ENCODE peak calls at places on chromosomes 7 and 10, in eight cellular contexts. F, B, Q, Z, S, I, J and U are unnamed samples.

GRCh38 chr7:26398436-26399308 is 107.0 kb downstream of the SNX10 start:
- DNase-seq in Q (peak), S (peak), F (peak), B (peak), I (peak), Z (peak), J (peak), U (peak)

GRCh38 chr10:129199826-129200225 is 267.2 kb upstream of the MGMT start:
- DNase-seq in Z (no peak), B (no peak), I (no peak), F (no peak), J (no peak), Q (no peak), S (no peak), U (no peak)

GRCh38 chr7:137642467-137642866 is 204.3 kb downstream of the DGKI start:
- DNase-seq in J (no peak), Z (no peak), I (no peak), S (no peak), B (peak), Q (peak), F (no peak), U (no peak)

GRCh38 chr7:122306320-122307227 is 2.0 kb upstream of the FEZF1 start:
- DNase-seq in F (peak), B (no peak), Z (no peak), S (no peak), J (no peak), I (no peak), Q (no peak), U (no peak)

GRCh38 chr7:142407939-142408573 is 150.2 kb upstream of the PRSS58 start:
- DNase-seq in B (peak), F (no peak), S (no peak), Q (no peak), Z (no peak), J (no peak), I (no peak), U (no peak)

GRCh38 chr10:129483427-129484010 is 16.5 kb downstream of the MGMT start:
- DNase-seq in Q (no peak), J (no peak), B (peak), S (no peak), Z (no peak), F (no peak), I (peak), U (no peak)

GRCh38 chr7:143882020-143882610 is 19.9 kb downstream of the TCAF1 start:
- DNase-seq in F (peak), Q (no peak), I (no peak), Z (peak), B (peak), S (peak), J (peak), U (peak)

GRCh38 chr10:35127289-35127891 is 744 bp downstream of the CREM start:
- DNase-seq in I (peak), F (peak), B (peak), Z (peak), J (peak), Q (peak), S (peak), U (peak)

GRCh38 chr7:1696671-1697498 is 26.8 kb downstream of the ELFN1 start:
- DNase-seq in J (no peak), S (no peak), I (no peak), F (peak), Q (no peak), B (no peak), Z (no peak), U (no peak)

GRCh38 chr10:124690971-124691370 is 53.2 kb downstream of the FAM53B start:
- DNase-seq in S (no peak), J (no peak), Q (no peak), Z (no peak), F (no peak), B (no peak), I (no peak), U (no peak)

GRCh38 chr7:94701555-94701973 is 45.6 kb upstream of the SGCE start:
- DNase-seq in S (no peak), Q (peak), F (no peak), J (no peak), Z (no peak), B (peak), I (no peak), U (no peak)

GRCh38 chr10:75417522-75417927 is 13.9 kb upstream of the LRMDA start:
- DNase-seq in Z (no peak), J (no peak), I (no peak), Q (peak), F (peak), B (no peak), S (no peak), U (no peak)

GRCh38 chr10:58807631-58808024 is 295.0 kb downstream of the BICC1 start:
- DNase-seq in F (no peak), S (peak), J (no peak), Q (peak), I (no peak), Z (no peak), B (peak), U (no peak)

GRCh38 chr7:146090023-146090645 is 26.5 kb upstream of the CNTNAP2 start:
- DNase-seq in I (peak), J (no peak), Q (peak), F (no peak), Z (peak), B (peak), S (no peak), U (peak)

GRCh38 chr10:72756674-72757385 is 64.9 kb downstream of the MCU start:
- DNase-seq in B (no peak), Q (no peak), S (no peak), Z (no peak), F (peak), J (no peak), I (no peak), U (no peak)

GRCh38 chr10:107899075-107899474 is 734.6 kb upstream of the SORCS1 start:
- DNase-seq in S (no peak), Z (no peak), F (no peak), B (no peak), J (no peak), Q (peak), I (no peak), U (no peak)

GRCh38 chr10:29377333-29377961 is 88.6 kb downstream of the LYZL1 start:
- DNase-seq in J (no peak), S (no peak), B (peak), F (no peak), Q (peak), Z (no peak), I (peak), U (peak)

GRCh38 chr10:113616244-113617074 is 47.4 kb downstream of the NRAP start:
- DNase-seq in J (no peak), I (peak), S (no peak), F (no peak), B (no peak), Q (peak), Z (peak), U (no peak)
- TF ChIP-seq CTCF in J (no peak), I (peak), S (no peak), F (peak), B (peak), Q (peak), Z (peak), U (peak)

GRCh38 chr10:78211476-78212110 is 177.9 kb downstream of the RPS24 start:
- DNase-seq in S (no peak), B (peak), I (peak), Q (peak), Z (peak), F (peak), J (no peak), U (no peak)
- TF ChIP-seq CTCF in S (peak), B (peak), I (peak), Q (peak), Z (peak), F (no peak), J (peak), U (peak)

GRCh38 chr7:39184387-39184786 is 206.7 kb downstream of the POU6F2 start:
- DNase-seq in B (no peak), I (no peak), Q (peak), F (no peak), J (no peak), S (no peak), Z (no peak), U (no peak)
- TF ChIP-seq CTCF in B (no peak), I (no peak), Q (no peak), F (no peak), J (no peak), S (no peak), Z (no peak), U (no peak)

GRCh38 chr7:79502151-79502550 is 48.7 kb upstream of the MAGI2 start:
- DNase-seq in S (no peak), B (no peak), Q (peak), Z (no peak), F (no peak), I (no peak), J (no peak), U (no peak)
- TF ChIP-seq CTCF in S (no peak), B (no peak), Q (peak), Z (peak), F (no peak), I (peak), J (no peak), U (no peak)

GRCh38 chr10:70540789-70541360 is 61.7 kb downstream of the PRF1 start:
- DNase-seq in F (no peak), I (peak), J (no peak), Z (no peak), S (no peak), B (no peak), Q (no peak), U (no peak)

GRCh38 chr10:70544431-70545340 is 57.9 kb downstream of the PRF1 start:
- DNase-seq in I (peak), J (no peak), F (no peak), Z (no peak), Q (no peak), B (no peak), S (no peak), U (no peak)

GRCh38 chr10:70543911-70544310 is 58.6 kb downstream of the PRF1 start:
- DNase-seq in I (peak), S (no peak), B (no peak), Q (no peak), F (no peak), Z (no peak), J (no peak), U (no peak)

GRCh38 chr10:70541738-70542564 is 60.6 kb downstream of the PRF1 start:
- DNase-seq in Q (no peak), F (no peak), J (no peak), B (no peak), S (no peak), Z (no peak), I (no peak), U (no peak)

DNA sequence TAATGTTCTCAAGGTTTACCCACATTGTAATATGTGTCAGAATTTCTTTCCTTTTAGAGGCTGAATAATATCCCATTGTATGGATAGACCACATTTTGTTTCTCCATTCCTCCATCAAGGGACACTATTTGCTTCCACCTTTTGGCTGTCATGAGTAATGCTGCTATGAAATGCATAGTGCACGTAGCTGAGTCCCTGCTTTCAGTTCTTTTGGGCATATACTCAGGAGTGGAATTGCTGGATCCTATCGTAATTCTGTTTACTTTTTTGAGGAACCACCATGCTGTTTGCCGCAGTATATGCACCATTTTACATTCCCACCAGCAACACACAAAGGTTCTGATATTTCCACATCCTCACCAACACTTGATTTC is 60.0 kb downstream of the PRF1 start:
- DNase-seq in B (peak), I (no peak), Z (no peak), J (no peak), F (no peak), S (no peak), Q (peak), U (no peak)
- TF ChIP-seq CTCF in B (peak), I (peak), Z (no peak), J (no peak), F (no peak), S (no peak), Q (peak), U (no peak)

GRCh38 chr10:1301138-1301537 is 245.0 kb downstream of the WDR37 start:
- DNase-seq in B (no peak), J (no peak), Q (no peak), S (no peak), Z (no peak), I (no peak), F (no peak), U (no peak)
- TF ChIP-seq CTCF in B (no peak), J (no peak), Q (no peak), S (no peak), Z (no peak), I (peak), F (no peak), U (peak)

GRCh38 chr7:95820778-95821177 is 48.4 kb downstream of the DYNC1I1 start:
- DNase-seq in F (no peak), J (no peak), I (no peak), Q (no peak), B (no peak), Z (no peak), S (no peak), U (no peak)
- TF ChIP-seq CTCF in F (no peak), J (no peak), I (no peak), Q (no peak), B (no peak), Z (no peak), S (no peak), U (no peak)

GRCh38 chr7:147498081-147498480 is 1092.5 kb upstream of the C7orf33 start:
- DNase-seq in S (no peak), J (no peak), B (no peak), F (no peak), I (no peak), Q (no peak), Z (no peak), U (no peak)
- TF ChIP-seq CTCF in S (no peak), J (no peak), B (no peak), F (no peak), I (no peak), Q (no peak), Z (no peak), U (no peak)

GRCh38 chr10:123240250-123240649 is 86.0 kb downstream of the BUB3 start:
- DNase-seq in Q (no peak), S (no peak), B (no peak), J (no peak), F (no peak), Z (no peak), I (no peak), U (no peak)

GRCh38 chr10:123241391-123242141 is 87.4 kb downstream of the BUB3 start:
- DNase-seq in I (peak), J (no peak), F (no peak), Q (no peak), Z (no peak), S (no peak), B (no peak), U (peak)

GRCh38 chr10:123240776-123241175 is 86.6 kb downstream of the BUB3 start:
- DNase-seq in Z (no peak), I (no peak), F (no peak), J (no peak), S (no peak), Q (no peak), B (no peak), U (no peak)

GRCh38 chr10:123236122-123236521 is 81.9 kb downstream of the BUB3 start:
- DNase-seq in S (no peak), Z (no peak), B (no peak), I (no peak), F (peak), J (no peak), Q (no peak), U (no peak)
- TF ChIP-seq CTCF in S (no peak), Z (no peak), B (no peak), I (peak), F (peak), J (no peak), Q (peak), U (no peak)